ENCODE peak calls at places on chromosomes 7 and 10, in four cellular contexts. D, S, W and F are unnamed samples.

GRCh38 chr7:30186725-30187124 is 51.9 kb downstream of the MTURN start:
- DNase-seq in D (no peak), S (no peak), W (no peak), F (no peak)

GRCh38 chr7:82530361-82530760 is 86.8 kb upstream of the CACNA2D1 start:
- DNase-seq in D (no peak), S (no peak), W (peak; percentile 50), F (no peak)

GRCh38 chr7:69682518-69682917 is 84.2 kb downstream of the AUTS2 start:
- DNase-seq in D (no peak), S (no peak), W (no peak), F (no peak)

GRCh38 chr7:131546583-131547111 is 9.8 kb downstream of the PODXL start:
- DNase-seq in D (no peak), S (peak; percentile 53), W (no peak), F (peak; percentile 13)

GRCh38 chr10:23408330-23408976 is 30.4 kb upstream of the OTUD1 start:
- DNase-seq in D (no peak), S (peak; percentile 84), W (peak; percentile 33), F (no peak)

GRCh38 chr7:156232931-156233705 is 407.5 kb upstream of the RNF32 start:
- DNase-seq in D (no peak), S (no peak), W (no peak), F (no peak)

GRCh38 chr7:127863082-127863481 is 168.2 kb downstream of the LRRC4 start:
- DNase-seq in D (no peak), S (no peak), W (no peak), F (no peak)

GRCh38 chr7:150867592-150867991 is 15.3 kb downstream of the AOC1 start:
- DNase-seq in D (no peak), S (no peak), W (no peak), F (no peak)

GRCh38 chr7:85730016-85730415 is 543.2 kb upstream of the SEMA3D start:
- DNase-seq in D (peak; percentile 39), S (peak; percentile 51), W (peak; percentile 43), F (peak; percentile 44)

GRCh38 chr7:24580283-24580946 is 7.2 kb downstream of the PALS2 start:
- DNase-seq in D (no peak), S (no peak), W (no peak), F (no peak)

GRCh38 chr10:72186633-72187330 is 29.0 kb upstream of the ANAPC16 start:
- DNase-seq in D (no peak), S (peak; percentile 87), W (peak; percentile 84), F (no peak)

GRCh38 chr10:97974526-97975525 is 55.6 kb downstream of the CRTAC1 start:
- DNase-seq in D (no peak), S (no peak), W (no peak), F (no peak)

GRCh38 chr10:127999291-127999690 is 92.4 kb downstream of the PTPRE start:
- DNase-seq in D (no peak), S (no peak), W (no peak), F (no peak)

GRCh38 chr10:1382711-1383110 is 326.5 kb downstream of the WDR37 start:
- DNase-seq in D (no peak), S (no peak), W (no peak), F (no peak)

GRCh38 chr7:82153776-82154175 is 289.8 kb downstream of the CACNA2D1 start:
- DNase-seq in D (no peak), S (no peak), W (no peak), F (no peak)

GRCh38 chr10:70615784-70616511 is 13.4 kb upstream of the PRF1 start:
- DNase-seq in D (no peak), S (no peak), W (peak; percentile 39), F (no peak)

GRCh38 chr7:129188892-129189660 is 643 bp downstream of the SMO start:
- DNase-seq in D (no peak), S (peak; percentile 68), W (no peak), F (peak; percentile 71)

GRCh38 chr7:74405899-74406512 is 47.7 kb upstream of the GTF2IRD1 start:
- DNase-seq in D (no peak), S (no peak), W (no peak), F (no peak)

GRCh38 chr7:30076411-30076810 is 48.2 kb downstream of the PLEKHA8 start:
- DNase-seq in D (no peak), S (no peak), W (no peak), F (no peak)

GRCh38 chr7:157253850-157254249 is 83.0 kb upstream of the DNAJB6 start:
- DNase-seq in D (no peak), S (no peak), W (no peak), F (no peak)

GRCh38 chr7:106041140-106041717 is 70.9 kb downstream of the SYPL1 start:
- DNase-seq in D (no peak), S (peak; percentile 71), W (peak; percentile 40), F (peak; percentile 46)

GRCh38 chr7:47405921-47406765 is 175.8 kb downstream of the TNS3 start:
- DNase-seq in D (peak; percentile 76), S (peak; percentile 14), W (peak; percentile 46), F (peak; percentile 11)

GRCh38 chr7:21777916-21778315 is 167.8 kb downstream of the CDCA7L start:
- DNase-seq in D (no peak), S (no peak), W (no peak), F (no peak)

GRCh38 chr10:63977329-63977923 is 456.2 kb downstream of the REEP3 start:
- DNase-seq in D (no peak), S (peak; percentile 56), W (peak; percentile 16), F (peak; percentile 45)

GRCh38 chr7:66236713-66237303 is 31.7 kb downstream of the TPST1 start:
- DNase-seq in D (no peak), S (peak; percentile 48), W (no peak), F (no peak)

GRCh38 chr7:43439631-43440401 is 143.1 kb upstream of the STK17A start:
- DNase-seq in D (peak; percentile 49), S (peak; percentile 69), W (peak; percentile 58), F (peak; percentile 51)

GRCh38 chr7:51023547-51023946 is 240.9 kb upstream of the GRB10 start:
- DNase-seq in D (no peak), S (no peak), W (no peak), F (no peak)

GRCh38 chr10:49741108-49741995 is 20.8 kb downstream of the OGDHL start:
- DNase-seq in D (no peak), S (peak; percentile 14), W (peak; percentile 1), F (no peak)

GRCh38 chr7:5532520-5533335 is 109.1 kb upstream of the TNRC18 start:
- DNase-seq in D (peak; percentile 96), S (peak; percentile 42), W (peak; percentile 28), F (no peak)

GRCh38 chr7:64888561-64888900 is 14.5 kb upstream of the ZNF273 start:
- DNase-seq in D (no peak), S (no peak), W (no peak), F (no peak)

GRCh38 chr10:50862719-50863118 is 22.7 kb downstream of the A1CF start:
- DNase-seq in D (no peak), S (no peak), W (no peak), F (no peak)

GRCh38 chr10:94303929-94304328 is 58.8 kb downstream of the NOC3L start:
- DNase-seq in D (no peak), S (no peak), W (no peak), F (no peak)

GRCh38 chr10:131079314-131079713 is 232.2 kb downstream of the TCERG1L start:
- DNase-seq in D (no peak), S (no peak), W (no peak), F (no peak)

DNA sequence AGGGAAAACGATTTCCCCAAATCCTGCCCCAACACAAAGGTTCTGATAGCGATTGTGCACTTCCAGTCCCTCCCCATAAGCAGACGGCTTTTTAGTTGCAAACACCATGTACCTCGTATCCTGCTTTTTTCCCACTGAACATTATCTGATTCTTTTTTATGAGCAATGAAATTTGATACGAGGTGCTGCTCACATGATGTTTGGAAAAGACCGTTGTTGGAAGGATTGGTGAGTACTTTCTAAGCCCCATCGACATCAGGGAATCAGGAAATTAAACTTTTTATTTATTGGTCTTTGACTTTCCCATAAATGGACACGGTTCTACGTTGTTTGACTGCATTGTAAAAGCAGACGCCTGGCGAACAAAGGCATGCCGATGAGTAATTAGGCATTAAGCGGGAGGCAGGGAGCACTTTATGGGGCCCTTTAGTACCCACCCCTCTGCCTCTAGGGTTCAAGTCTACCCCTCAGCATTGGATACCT is 49.4 kb downstream of the TEX36 start:
- DNase-seq in D (no peak), S (no peak), W (no peak), F (no peak)
- H3K4me3 ChIP-seq in D (no peak overlapping the region), S (no peak overlapping the region), W (no peak overlapping the region), F (no peak overlapping the region)

DNA sequence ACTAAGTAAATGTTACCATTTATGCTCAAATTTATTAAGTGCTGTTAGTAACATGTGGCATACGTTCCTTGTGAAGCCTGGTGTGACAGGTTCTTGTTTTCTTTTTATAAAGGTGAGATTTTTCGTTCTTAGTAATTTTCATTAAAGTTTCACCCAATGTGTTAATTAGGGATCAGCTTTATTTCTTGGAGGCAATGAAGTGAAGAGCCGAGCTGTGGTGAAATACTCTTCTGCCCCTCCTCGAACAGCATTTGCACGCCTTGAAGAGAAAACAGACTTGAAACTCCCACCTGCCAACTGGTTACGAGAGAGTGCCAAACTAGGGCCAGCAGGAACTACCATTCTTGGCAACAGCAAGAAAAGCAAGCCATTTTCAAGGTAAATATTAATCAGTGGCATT is 1.5 kb downstream of the EDRF1 start:
- DNase-seq in D (no peak), S (no peak), W (no peak), F (no peak)
- H3K4me3 ChIP-seq in D (no peak overlapping the region), S (peak overlapping the region; percentile 99), W (no peak overlapping the region), F (peak overlapping the region; percentile 93)

GRCh38 chr7:55488221-55488620 is 84.1 kb downstream of the VOPP1 start:
- DNase-seq in D (no peak), S (no peak), W (no peak), F (peak; percentile 11)

GRCh38 chr7:55488804-55489340 is 83.4 kb downstream of the VOPP1 start:
- DNase-seq in D (no peak), S (no peak), W (no peak), F (no peak)

GRCh38 chr7:55489552-55489951 is 82.8 kb downstream of the VOPP1 start:
- DNase-seq in D (no peak), S (no peak), W (no peak), F (no peak)

GRCh38 chr7:55491346-55491745 is 81.0 kb downstream of the VOPP1 start:
- DNase-seq in D (no peak), S (no peak), W (no peak), F (no peak)

DNA sequence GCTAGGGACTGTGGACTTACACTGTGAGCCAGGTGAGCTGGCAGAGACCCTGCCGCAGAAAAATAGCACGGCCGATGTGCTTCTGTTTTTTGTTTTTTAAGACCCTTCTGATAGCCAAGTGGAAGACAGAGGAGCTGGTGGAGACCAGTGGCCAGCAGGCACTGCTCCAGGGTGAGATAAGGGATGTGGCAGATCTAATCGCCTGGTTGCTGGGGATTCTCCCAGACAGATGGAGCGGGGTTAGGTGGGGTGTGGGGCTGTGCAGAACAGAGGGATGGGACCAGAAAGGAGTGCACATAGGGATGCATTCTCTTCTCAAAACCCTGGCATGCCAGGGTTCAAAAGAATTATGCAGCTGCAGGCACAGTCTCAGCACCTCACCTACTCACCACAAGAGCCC is 82.2 kb downstream of the VOPP1 start:
- DNase-seq in D (no peak), S (no peak), W (no peak), F (no peak)
- H3K4me3 ChIP-seq in D (no peak overlapping the region), S (no peak overlapping the region), W (no peak overlapping the region), F (no peak overlapping the region)

GRCh38 chr7:2802504-2803341 is 41.4 kb downstream of the GNA12 start:
- DNase-seq in D (no peak), S (peak; percentile 37), W (peak; percentile 40), F (peak; percentile 42)
- H3K4me3 ChIP-seq in D (no peak overlapping the region), S (peak overlapping the region; percentile 59), W (no peak overlapping the region), F (peak overlapping the region; percentile 62)

DNA sequence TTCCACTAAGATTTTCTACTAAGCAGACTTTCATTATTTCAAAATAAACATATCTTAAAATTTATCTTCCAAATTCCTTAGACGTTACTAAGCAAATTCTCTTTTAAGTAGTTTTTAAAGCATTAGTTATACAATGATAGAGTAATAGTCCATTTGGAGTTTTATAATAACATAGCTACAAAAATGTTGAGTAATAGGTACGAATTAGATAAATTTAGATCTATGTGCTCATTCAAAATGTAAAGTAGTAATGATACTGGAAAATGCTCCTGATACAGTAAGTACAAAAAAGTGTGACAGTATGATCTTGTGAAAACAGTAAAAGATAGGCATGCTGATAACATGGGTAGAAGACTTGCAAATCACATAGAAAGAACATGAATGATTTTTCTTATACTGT is 4.5 kb downstream of the DMTF1 start:
- DNase-seq in D (no peak), S (peak; percentile 35), W (peak; percentile 47), F (peak; percentile 25)
- H3K4me3 ChIP-seq in D (no peak overlapping the region), S (peak overlapping the region; percentile 95), W (no peak overlapping the region), F (peak overlapping the region; percentile 64)